ENCODE peak calls at places on chromosomes 4 and X, in eight cellular contexts. W is foreskin fibroblast; N is effector memory CD4-positive, alpha-beta T cell; K is Kasumi-1; F is NCI-H748 treated with DMSO at 0.1 percent for 48 hours; Q is stimulated activated CD8-positive, alpha-beta memory T cell treated with anti-CD3 and anti-CD28 coated beads, Interleukin-4, amount 100 ng/mL, for 1 hour; H is ecto neural progenitor cell; G is caudate nucleus. O is an unnamed sample.

GRCh38 chr4:99462875-99463464 is 27.8 kb upstream of the ADH7 start:
- DNase-seq in W (peak), N (no peak), K (peak), F (peak), Q (peak), H (peak), G (peak), O (peak)

GRCh38 chr4:116849620-116850019 is 235.8 kb downstream of the TRAM1L1 start:
- DNase-seq in W (no peak), N (no peak), K (no peak), F (no peak), Q (no peak), H (no peak), G (no peak), O (no peak)

GRCh38 chr4:75726577-75726976 is 2.2 kb downstream of the USO1 start:
- DNase-seq in W (peak), N (no peak), K (no peak), F (no peak), Q (no peak), H (no peak), G (no peak), O (no peak)

GRCh38 chr4:95048296-95048695 is 290.5 kb downstream of the BMPR1B start:
- DNase-seq in W (no peak), N (no peak), K (no peak), F (no peak), Q (no peak), H (no peak), G (no peak), O (no peak)

GRCh38 chr4:141350122-141350904 is 129.6 kb downstream of the ZNF330 start:
- DNase-seq in W (peak), N (no peak), K (no peak), F (peak), Q (no peak), H (no peak), G (no peak), O (no peak)

GRCh38 chr4:118989098-118990080 is 100.7 kb downstream of the SYNPO2 start:
- DNase-seq in W (peak), N (no peak), K (no peak), F (no peak), Q (no peak), H (no peak), G (no peak), O (no peak)

GRCh38 chr4:10016169-10016568 is 5.1 kb downstream of the SLC2A9 start:
- DNase-seq in W (no peak), N (no peak), K (no peak), F (no peak), Q (no peak), H (no peak), G (no peak), O (no peak)

GRCh38 chr4:19025031-19025430 is 1003.5 kb upstream of the LCORL start:
- DNase-seq in W (no peak), N (no peak), K (no peak), F (no peak), Q (no peak), H (no peak), G (no peak), O (no peak)

GRCh38 chr4:13484749-13485345 is 707 bp upstream of the RAB28 start:
- DNase-seq in W (no peak), N (no peak), K (peak), F (peak), Q (no peak), H (no peak), G (no peak), O (no peak)

GRCh38 chr4:162804323-162804924 is 362.3 kb downstream of the NAF1 start:
- DNase-seq in W (no peak), N (no peak), K (no peak), F (no peak), Q (no peak), H (no peak), G (no peak), O (no peak)

GRCh38 chr4:140947507-140947906 is 185.8 kb downstream of the RNF150 start:
- DNase-seq in W (no peak), N (no peak), K (no peak), F (no peak), Q (no peak), H (no peak), G (no peak), O (no peak)

GRCh38 chr4:123672987-123673386 is 276.4 kb downstream of the SPRY1 start:
- DNase-seq in W (peak), N (no peak), K (no peak), F (no peak), Q (no peak), H (no peak), G (no peak), O (no peak)

GRCh38 chr4:184463856-184464255 is 10.5 kb downstream of the IRF2 start:
- DNase-seq in W (no peak), N (no peak), K (no peak), F (no peak), Q (no peak), H (no peak), G (no peak), O (no peak)

GRCh38 chr4:169682360-169683047 is 62.1 kb downstream of the CLCN3 start:
- DNase-seq in W (peak), N (no peak), K (no peak), F (no peak), Q (no peak), H (no peak), G (no peak), O (no peak)

GRCh38 chrX:44946771-44947170 is 73.8 kb downstream of the KDM6A start:
- DNase-seq in W (peak), N (no peak), K (no peak), F (no peak), Q (no peak), H (no peak), G (no peak), O (no peak)

GRCh38 chrX:100994352-100995281 is 25.1 kb downstream of the ARL13A start:
- DNase-seq in W (peak), N (no peak), K (no peak), F (no peak), Q (no peak), H (no peak), G (no peak), O (no peak)

GRCh38 chr4:81807927-81808672 is 336.4 kb upstream of the RASGEF1B start:
- DNase-seq in W (no peak), N (no peak), K (peak), F (peak), Q (no peak), H (no peak), G (no peak), O (no peak)

GRCh38 chrX:17596051-17596450 is 141.2 kb upstream of the SCML1 start:
- DNase-seq in W (no peak), N (no peak), K (no peak), F (no peak), Q (no peak), H (no peak), G (no peak), O (no peak)